ENCODE peak calls at places on chromosomes 2 and 18, in eight cellular contexts. One of them, this sample, is unnamed.

GRCh38 chr18:78979058-78979680 is 449 bp upstream of the SALL3 start:
- DNase-seq in AG20443: no peak
- DNase-seq in GM04503: no peak
- DNase-seq in NCI-H345: peak
- DNase-seq in mammary epithelial cell: no peak
- DNase-seq in stimulated activated naive B cell treated with anti-CD40 and anti-IgM and Interleukin-4, amounts not matched to agents 10 μg/mL and 1 μg/mL and 100 μg/mL, for 72 hours: no peak
- DNase-seq in HTR-8/SVneo: no peak
- DNase-seq in K562: no peak
- DNase-seq in this sample: no peak

GRCh38 chr2:106552966-106553365 is 65.8 kb downstream of the CD8B2 start:
- DNase-seq in AG20443: no peak
- DNase-seq in GM04503: no peak
- DNase-seq in NCI-H345: no peak
- DNase-seq in mammary epithelial cell: no peak
- DNase-seq in stimulated activated naive B cell treated with anti-CD40 and anti-IgM and Interleukin-4, amounts not matched to agents 10 μg/mL and 1 μg/mL and 100 μg/mL, for 72 hours: no peak
- DNase-seq in HTR-8/SVneo: no peak
- DNase-seq in K562: no peak
- DNase-seq in this sample: no peak

GRCh38 chr2:202104286-202104870 is 31.3 kb downstream of the KIAA2012 start:
- DNase-seq in AG20443: peak
- DNase-seq in GM04503: no peak
- DNase-seq in NCI-H345: no peak
- DNase-seq in mammary epithelial cell: peak
- DNase-seq in stimulated activated naive B cell treated with anti-CD40 and anti-IgM and Interleukin-4, amounts not matched to agents 10 μg/mL and 1 μg/mL and 100 μg/mL, for 72 hours: no peak
- DNase-seq in HTR-8/SVneo: peak
- DNase-seq in K562: peak
- DNase-seq in this sample: peak

GRCh38 chr2:28664120-28664842 is 87.3 kb upstream of the PPP1CB start:
- DNase-seq in AG20443: no peak
- DNase-seq in GM04503: no peak
- DNase-seq in NCI-H345: peak
- DNase-seq in mammary epithelial cell: no peak
- DNase-seq in stimulated activated naive B cell treated with anti-CD40 and anti-IgM and Interleukin-4, amounts not matched to agents 10 μg/mL and 1 μg/mL and 100 μg/mL, for 72 hours: no peak
- DNase-seq in HTR-8/SVneo: no peak
- DNase-seq in K562: peak
- DNase-seq in this sample: no peak

GRCh38 chr2:118842687-118843491 is 4.6 kb downstream of the EN1 start:
- DNase-seq in AG20443: no peak
- DNase-seq in GM04503: no peak
- DNase-seq in NCI-H345: no peak
- DNase-seq in mammary epithelial cell: no peak
- DNase-seq in stimulated activated naive B cell treated with anti-CD40 and anti-IgM and Interleukin-4, amounts not matched to agents 10 μg/mL and 1 μg/mL and 100 μg/mL, for 72 hours: no peak
- DNase-seq in HTR-8/SVneo: no peak
- DNase-seq in K562: no peak
- DNase-seq in this sample: no peak

GRCh38 chr2:123993728-123994323 is 31.3 kb upstream of the CNTNAP5 start:
- DNase-seq in AG20443: peak
- DNase-seq in GM04503: no peak
- DNase-seq in NCI-H345: no peak
- DNase-seq in mammary epithelial cell: peak
- DNase-seq in stimulated activated naive B cell treated with anti-CD40 and anti-IgM and Interleukin-4, amounts not matched to agents 10 μg/mL and 1 μg/mL and 100 μg/mL, for 72 hours: no peak
- DNase-seq in HTR-8/SVneo: no peak
- DNase-seq in K562: peak
- DNase-seq in this sample: no peak

GRCh38 chr2:167748536-167748935 is 498.9 kb downstream of the STK39 start:
- DNase-seq in AG20443: no peak
- DNase-seq in GM04503: no peak
- DNase-seq in NCI-H345: no peak
- DNase-seq in mammary epithelial cell: no peak
- DNase-seq in stimulated activated naive B cell treated with anti-CD40 and anti-IgM and Interleukin-4, amounts not matched to agents 10 μg/mL and 1 μg/mL and 100 μg/mL, for 72 hours: no peak
- DNase-seq in HTR-8/SVneo: no peak
- DNase-seq in K562: no peak
- DNase-seq in this sample: no peak

GRCh38 chr18:24364177-24364576 is 33.4 kb downstream of the OSBPL1A start:
- DNase-seq in AG20443: no peak
- DNase-seq in GM04503: no peak
- DNase-seq in NCI-H345: no peak
- DNase-seq in mammary epithelial cell: no peak
- DNase-seq in stimulated activated naive B cell treated with anti-CD40 and anti-IgM and Interleukin-4, amounts not matched to agents 10 μg/mL and 1 μg/mL and 100 μg/mL, for 72 hours: no peak
- DNase-seq in HTR-8/SVneo: no peak
- DNase-seq in K562: no peak
- DNase-seq in this sample: no peak

GRCh38 chr2:144459937-144460336 is 60.0 kb downstream of the ZEB2 start:
- DNase-seq in AG20443: peak
- DNase-seq in GM04503: peak
- DNase-seq in NCI-H345: no peak
- DNase-seq in mammary epithelial cell: no peak
- DNase-seq in stimulated activated naive B cell treated with anti-CD40 and anti-IgM and Interleukin-4, amounts not matched to agents 10 μg/mL and 1 μg/mL and 100 μg/mL, for 72 hours: no peak
- DNase-seq in HTR-8/SVneo: no peak
- DNase-seq in K562: no peak
- DNase-seq in this sample: no peak

GRCh38 chr2:162965151-162965550 is 126.6 kb upstream of the KCNH7 start:
- DNase-seq in AG20443: no peak
- DNase-seq in GM04503: no peak
- DNase-seq in NCI-H345: no peak
- DNase-seq in mammary epithelial cell: no peak
- DNase-seq in stimulated activated naive B cell treated with anti-CD40 and anti-IgM and Interleukin-4, amounts not matched to agents 10 μg/mL and 1 μg/mL and 100 μg/mL, for 72 hours: no peak
- DNase-seq in HTR-8/SVneo: no peak
- DNase-seq in K562: no peak
- DNase-seq in this sample: no peak

GRCh38 chr2:39488450-39488849 is 51.4 kb upstream of the MAP4K3 start:
- DNase-seq in AG20443: no peak
- DNase-seq in GM04503: no peak
- DNase-seq in NCI-H345: no peak
- DNase-seq in mammary epithelial cell: peak
- DNase-seq in stimulated activated naive B cell treated with anti-CD40 and anti-IgM and Interleukin-4, amounts not matched to agents 10 μg/mL and 1 μg/mL and 100 μg/mL, for 72 hours: no peak
- DNase-seq in HTR-8/SVneo: no peak
- DNase-seq in K562: peak
- DNase-seq in this sample: peak

GRCh38 chr2:222859786-222860726 is 780 bp upstream of the ACSL3 start:
- DNase-seq in AG20443: no peak
- DNase-seq in GM04503: peak
- DNase-seq in NCI-H345: peak
- DNase-seq in mammary epithelial cell: peak
- DNase-seq in stimulated activated naive B cell treated with anti-CD40 and anti-IgM and Interleukin-4, amounts not matched to agents 10 μg/mL and 1 μg/mL and 100 μg/mL, for 72 hours: peak
- DNase-seq in HTR-8/SVneo: no peak
- DNase-seq in K562: peak
- DNase-seq in this sample: no peak

GRCh38 chr2:223042704-223043118 is 9.3 kb upstream of the KCNE4 start:
- DNase-seq in AG20443: no peak
- DNase-seq in GM04503: no peak
- DNase-seq in NCI-H345: no peak
- DNase-seq in mammary epithelial cell: peak
- DNase-seq in stimulated activated naive B cell treated with anti-CD40 and anti-IgM and Interleukin-4, amounts not matched to agents 10 μg/mL and 1 μg/mL and 100 μg/mL, for 72 hours: no peak
- DNase-seq in HTR-8/SVneo: no peak
- DNase-seq in K562: peak
- DNase-seq in this sample: no peak

GRCh38 chr2:8805278-8806045 is 32.0 kb downstream of the KIDINS220 start:
- DNase-seq in AG20443: no peak
- DNase-seq in GM04503: no peak
- DNase-seq in NCI-H345: no peak
- DNase-seq in mammary epithelial cell: no peak
- DNase-seq in stimulated activated naive B cell treated with anti-CD40 and anti-IgM and Interleukin-4, amounts not matched to agents 10 μg/mL and 1 μg/mL and 100 μg/mL, for 72 hours: no peak
- DNase-seq in HTR-8/SVneo: no peak
- DNase-seq in K562: peak
- DNase-seq in this sample: no peak

GRCh38 chr2:184877909-184878308 is 279.6 kb downstream of the ZNF804A start:
- DNase-seq in AG20443: no peak
- DNase-seq in GM04503: no peak
- DNase-seq in NCI-H345: no peak
- DNase-seq in mammary epithelial cell: no peak
- DNase-seq in stimulated activated naive B cell treated with anti-CD40 and anti-IgM and Interleukin-4, amounts not matched to agents 10 μg/mL and 1 μg/mL and 100 μg/mL, for 72 hours: no peak
- DNase-seq in HTR-8/SVneo: no peak
- DNase-seq in K562: no peak
- DNase-seq in this sample: no peak

GRCh38 chr2:2862386-2862785 is 515.2 kb downstream of the EIPR1 start:
- DNase-seq in AG20443: no peak
- DNase-seq in GM04503: no peak
- DNase-seq in NCI-H345: no peak
- DNase-seq in mammary epithelial cell: no peak
- DNase-seq in stimulated activated naive B cell treated with anti-CD40 and anti-IgM and Interleukin-4, amounts not matched to agents 10 μg/mL and 1 μg/mL and 100 μg/mL, for 72 hours: no peak
- DNase-seq in HTR-8/SVneo: no peak
- DNase-seq in K562: no peak
- DNase-seq in this sample: no peak